ENCODE peak calls at places on chromosomes 13 and 19, in five cellular contexts. A, X, J, N and S are unnamed samples.

GRCh38 chr13:77692746-77693448 is 4.6 kb upstream of the SLAIN1 start:
- DNase-seq in X (no peak), N (no peak), J (no peak), A (no peak), S (no peak)

GRCh38 chr13:39952244-39953233 is 297.1 kb downstream of the COG6 start:
- DNase-seq in A (no peak), X (no peak), N (peak), J (peak), S (no peak)

GRCh38 chr13:41645313-41645712 is 188.0 kb downstream of the RGCC start:
- DNase-seq in X (no peak), A (no peak), N (peak), J (peak), S (no peak)

GRCh38 chr19:280541-281007 is 10.6 kb downstream of the PLPP2 start:
- DNase-seq in J (no peak), N (no peak), X (peak), A (no peak), S (no peak)

GRCh38 chr19:5459360-5459759 is 4.1 kb downstream of the ZNRF4 start:
- DNase-seq in X (no peak), J (peak), A (no peak), N (no peak), S (no peak)

GRCh38 chr13:28337196-28338045 is 157.5 kb downstream of the FLT1 start:
- DNase-seq in A (no peak), N (peak), X (no peak), J (peak), S (no peak)

GRCh38 chr19:6779204-6779603 is 6.7 kb downstream of the VAV1 start:
- DNase-seq in A (no peak), X (no peak), J (no peak), N (no peak), S (no peak)

GRCh38 chr19:49887037-49887652 is 9.5 kb downstream of the IL4I1 start:
- DNase-seq in N (no peak), X (no peak), A (no peak), J (no peak), S (no peak)

GRCh38 chr13:111251646-111252448 is 68.6 kb upstream of the TEX29 start:
- DNase-seq in N (peak), X (peak), A (no peak), J (no peak), S (no peak)

GRCh38 chr19:38172001-38172400 is 52.0 kb downstream of the DPF1 start:
- DNase-seq in A (no peak), J (no peak), N (no peak), X (no peak), S (no peak)

GRCh38 chr13:39419866-39420265 is 183.1 kb downstream of the LHFPL6 start:
- DNase-seq in A (no peak), N (no peak), J (no peak), X (no peak), S (no peak)

GRCh38 chr19:3404324-3405260 is 38.2 kb downstream of the NFIC start:
- DNase-seq in A (no peak), J (peak), N (peak), X (no peak), S (no peak)

GRCh38 chr13:113399755-113400149 is 35.8 kb upstream of the GRTP1 start:
- DNase-seq in X (no peak), J (no peak), N (no peak), A (no peak), S (no peak)

GRCh38 chr13:105184221-105184620 is 1351.2 kb downstream of the EFNB2 start:
- DNase-seq in X (no peak), J (no peak), N (no peak), A (no peak), S (no peak)

GRCh38 chr19:4088975-4089374 is 22.3 kb upstream of the ZBTB7A start:
- DNase-seq in X (no peak), N (no peak), A (peak), J (no peak), S (peak)

GRCh38 chr19:40424637-40425449 is 949 bp downstream of the SERTAD1 start:
- DNase-seq in N (peak), A (no peak), X (no peak), J (peak), S (peak)

GRCh38 chr13:46170687-46171086 is 11.3 kb downstream of the LCP1 start:
- DNase-seq in A (no peak), X (no peak), J (no peak), N (peak), S (no peak)

GRCh38 chr13:112839347-112840105 is 129.5 kb upstream of the MCF2L start:
- DNase-seq in X (no peak), N (peak), J (peak), A (no peak), S (no peak)

GRCh38 chr19:16849168-16849567 is 20.0 kb downstream of the SIN3B start:
- DNase-seq in X (no peak), J (peak), A (no peak), N (peak), S (no peak)

GRCh38 chr13:93249918-93250306 is 23.3 kb downstream of the GPC6 start:
- DNase-seq in N (no peak), X (no peak), J (no peak), A (no peak), S (no peak)

GRCh38 chr13:108349269-108349668 is 79.8 kb downstream of the TNFSF13B start:
- DNase-seq in X (no peak), N (no peak), J (no peak), A (no peak), S (no peak)

GRCh38 chr19:47765522-47766358 is 12.8 kb upstream of the SELENOW start:
- DNase-seq in X (no peak), N (peak), J (peak), A (peak), S (no peak)

GRCh38 chr13:99984463-99985242 is 3.1 kb downstream of the ZIC2 start:
- DNase-seq in N (no peak), J (no peak), A (no peak), X (peak), S (no peak)

GRCh38 chr13:30572859-30573275 is 44.9 kb upstream of the USPL1 start:
- DNase-seq in J (peak), N (peak), A (no peak), X (peak), S (peak)